ENCODE peak calls at places on chromosomes 6 and 20, in seven cellular contexts. S, Q, T, P, D, A and V are unnamed samples.

GRCh38 chr6:10033223-10033829 is 381.5 kb downstream of the TFAP2A start:
- DNase-seq in A (no peak), T (no peak), D (no peak), S (no peak), Q (no peak), P (no peak), V (no peak)

GRCh38 chr20:37615507-37616425 is 78.1 kb upstream of the CTNNBL1 start:
- DNase-seq in Q (peak), P (peak), T (peak), D (peak), S (no peak), A (peak), V (peak)

GRCh38 chr20:9515761-9516657 is 1.6 kb downstream of the LAMP5 start:
- DNase-seq in S (no peak), Q (no peak), D (no peak), T (peak), P (no peak), A (no peak), V (no peak)

GRCh38 chr6:53033764-53034163 is 31.4 kb upstream of the FBXO9 start:
- DNase-seq in P (no peak), Q (no peak), D (no peak), S (no peak), A (no peak), T (no peak), V (no peak)

GRCh38 chr6:170235726-170236125 is 55.2 kb downstream of the DLL1 start:
- DNase-seq in D (no peak), T (no peak), S (no peak), P (no peak), Q (no peak), A (no peak), V (no peak)

GRCh38 chr6:44531447-44532015 is 144.0 kb downstream of the CDC5L start:
- DNase-seq in A (no peak), P (no peak), Q (no peak), D (no peak), S (no peak), T (no peak), V (no peak)

GRCh38 chr6:71280701-71281100 is 7.9 kb upstream of the OGFRL1 start:
- DNase-seq in A (no peak), S (no peak), P (no peak), D (no peak), Q (no peak), T (no peak), V (no peak)

GRCh38 chr20:58759947-58760346 is 67.3 kb downstream of the NPEPL1 start:
- DNase-seq in S (no peak), A (no peak), Q (no peak), T (no peak), D (no peak), P (no peak), V (no peak)

GRCh38 chr6:56752534-56752933 is 109.8 kb upstream of the DST start:
- DNase-seq in P (no peak), A (no peak), D (no peak), T (no peak), S (no peak), Q (no peak), V (no peak)

GRCh38 chr6:89311853-89312531 is 3.1 kb downstream of the GABRR2 start:
- DNase-seq in S (peak), A (no peak), D (no peak), T (peak), P (peak), Q (no peak), V (no peak)

GRCh38 chr20:44358776-44359175 is 3.3 kb downstream of the HNF4A start:
- DNase-seq in P (no peak), A (no peak), Q (no peak), S (no peak), T (no peak), D (no peak), V (no peak)

GRCh38 chr6:113476937-113477839 is 380.0 kb upstream of the MARCKS start:
- DNase-seq in D (no peak), A (no peak), Q (no peak), P (no peak), S (no peak), T (no peak), V (no peak)

GRCh38 chr20:49700411-49701185 is 13.1 kb downstream of the B4GALT5 start:
- DNase-seq in S (no peak), P (no peak), D (no peak), Q (no peak), A (no peak), T (no peak), V (no peak)

GRCh38 chr6:3046295-3046694 is 22.0 kb upstream of the RIPK1 start:
- DNase-seq in A (no peak), D (no peak), T (no peak), Q (no peak), S (no peak), P (no peak), V (no peak)

GRCh38 chr6:75437451-75438185 is 56.0 kb downstream of the FILIP1 start:
- DNase-seq in S (no peak), Q (no peak), D (no peak), A (no peak), P (no peak), T (no peak), V (no peak)

GRCh38 chr6:40754481-40755045 is 167.4 kb upstream of the LRFN2 start:
- DNase-seq in Q (no peak), S (no peak), D (no peak), P (no peak), A (no peak), T (peak), V (no peak)

GRCh38 chr6:108365488-108365887 is 70.6 kb downstream of the AFG1L start:
- DNase-seq in A (no peak), T (no peak), Q (no peak), P (no peak), D (no peak), S (no peak), V (no peak)

GRCh38 chr20:10935658-10936057 is 261.9 kb upstream of the JAG1 start:
- DNase-seq in T (no peak), A (no peak), Q (no peak), S (no peak), D (no peak), P (no peak), V (no peak)